ENCODE peak calls at places on chromosomes 13 and 19, in nine cellular contexts. One of them, this sample, is unnamed.

GRCh38 chr13:21344662-21345176 is 114.4 kb downstream of the ZDHHC20 start:
- DNase-seq in fibroblast of lung: no peak
- DNase-seq in cardiac muscle cell: no peak
- DNase-seq in AG09319: no peak
- DNase-seq in suprapubic skin: no peak
- DNase-seq in neural progenitor cell: no peak
- DNase-seq in HL-60: peak
- DNase-seq in foreskin fibroblast: no peak
- DNase-seq in CD4-positive, alpha-beta T cell: no peak
- DNase-seq in this sample: no peak

GRCh38 chr19:16514383-16515019 is 18.3 kb downstream of the C19orf44 start:
- DNase-seq in foreskin fibroblast: no peak
- DNase-seq in suprapubic skin: no peak
- DNase-seq in fibroblast of lung: no peak
- DNase-seq in AG09319: no peak
- DNase-seq in HL-60: no peak
- DNase-seq in cardiac muscle cell: no peak
- DNase-seq in neural progenitor cell: no peak
- DNase-seq in CD4-positive, alpha-beta T cell: no peak
- DNase-seq in this sample: no peak

GRCh38 chr19:14686411-14686810 is 3.4 kb upstream of the ZNF333 start:
- DNase-seq in AG09319: no peak
- DNase-seq in HL-60: peak
- DNase-seq in CD4-positive, alpha-beta T cell: no peak
- DNase-seq in foreskin fibroblast: peak
- DNase-seq in cardiac muscle cell: peak
- DNase-seq in neural progenitor cell: peak
- DNase-seq in fibroblast of lung: no peak
- DNase-seq in suprapubic skin: no peak
- DNase-seq in this sample: no peak

GRCh38 chr13:36224730-36225129 is 10.4 kb upstream of the SOHLH2 start:
- DNase-seq in neural progenitor cell: no peak
- DNase-seq in HL-60: no peak
- DNase-seq in cardiac muscle cell: no peak
- DNase-seq in fibroblast of lung: no peak
- DNase-seq in AG09319: no peak
- DNase-seq in CD4-positive, alpha-beta T cell: no peak
- DNase-seq in foreskin fibroblast: no peak
- DNase-seq in suprapubic skin: no peak
- DNase-seq in this sample: no peak

GRCh38 chr13:100398360-100398759 is 190.2 kb downstream of the GGACT start:
- DNase-seq in HL-60: no peak
- DNase-seq in neural progenitor cell: no peak
- DNase-seq in foreskin fibroblast: no peak
- DNase-seq in CD4-positive, alpha-beta T cell: no peak
- DNase-seq in suprapubic skin: no peak
- DNase-seq in fibroblast of lung: no peak
- DNase-seq in cardiac muscle cell: no peak
- DNase-seq in AG09319: no peak
- DNase-seq in this sample: no peak

GRCh38 chr13:48457578-48458242 is 44.8 kb upstream of the LPAR6 start:
- DNase-seq in fibroblast of lung: no peak
- DNase-seq in AG09319: no peak
- DNase-seq in suprapubic skin: no peak
- DNase-seq in neural progenitor cell: no peak
- DNase-seq in HL-60: no peak
- DNase-seq in foreskin fibroblast: no peak
- DNase-seq in CD4-positive, alpha-beta T cell: no peak
- DNase-seq in cardiac muscle cell: no peak
- DNase-seq in this sample: no peak

GRCh38 chr19:48959341-48960239 is 4.9 kb downstream of the BAX start:
- DNase-seq in AG09319: no peak
- DNase-seq in CD4-positive, alpha-beta T cell: no peak
- DNase-seq in fibroblast of lung: no peak
- DNase-seq in foreskin fibroblast: no peak
- DNase-seq in cardiac muscle cell: no peak
- DNase-seq in suprapubic skin: no peak
- DNase-seq in neural progenitor cell: no peak
- DNase-seq in HL-60: peak
- DNase-seq in this sample: no peak

GRCh38 chr19:48501446-48501960 is 10.1 kb downstream of the LMTK3 start:
- DNase-seq in AG09319: no peak
- DNase-seq in suprapubic skin: no peak
- DNase-seq in neural progenitor cell: peak
- DNase-seq in HL-60: peak
- DNase-seq in fibroblast of lung: no peak
- DNase-seq in CD4-positive, alpha-beta T cell: peak
- DNase-seq in foreskin fibroblast: no peak
- DNase-seq in cardiac muscle cell: no peak
- DNase-seq in this sample: no peak

GRCh38 chr19:31408460-31409124 is 59.4 kb upstream of the TSHZ3 start:
- DNase-seq in foreskin fibroblast: peak
- DNase-seq in HL-60: peak
- DNase-seq in fibroblast of lung: peak
- DNase-seq in suprapubic skin: no peak
- DNase-seq in AG09319: peak
- DNase-seq in neural progenitor cell: no peak
- DNase-seq in cardiac muscle cell: no peak
- DNase-seq in CD4-positive, alpha-beta T cell: no peak
- DNase-seq in this sample: no peak

GRCh38 chr19:9309974-9310446 is 372 bp upstream of the ZNF699 start:
- DNase-seq in CD4-positive, alpha-beta T cell: no peak
- DNase-seq in cardiac muscle cell: peak
- DNase-seq in fibroblast of lung: no peak
- DNase-seq in suprapubic skin: peak
- DNase-seq in AG09319: peak
- DNase-seq in HL-60: no peak
- DNase-seq in neural progenitor cell: peak
- DNase-seq in foreskin fibroblast: peak
- DNase-seq in this sample: no peak

GRCh38 chr19:7550987-7551761 is 15.7 kb downstream of the PNPLA6 start:
- DNase-seq in neural progenitor cell: peak
- DNase-seq in fibroblast of lung: peak
- DNase-seq in cardiac muscle cell: peak
- DNase-seq in CD4-positive, alpha-beta T cell: no peak
- DNase-seq in HL-60: no peak
- DNase-seq in suprapubic skin: no peak
- DNase-seq in AG09319: no peak
- DNase-seq in foreskin fibroblast: peak
- DNase-seq in this sample: peak

GRCh38 chr19:55091955-55092354 is 16.3 kb downstream of the EPS8L1 start:
- DNase-seq in HL-60: no peak
- DNase-seq in neural progenitor cell: peak
- DNase-seq in fibroblast of lung: no peak
- DNase-seq in cardiac muscle cell: no peak
- DNase-seq in AG09319: no peak
- DNase-seq in suprapubic skin: peak
- DNase-seq in CD4-positive, alpha-beta T cell: no peak
- DNase-seq in foreskin fibroblast: no peak
- DNase-seq in this sample: peak

GRCh38 chr13:51525567-51526165 is 58.6 kb upstream of the WDFY2 start:
- DNase-seq in foreskin fibroblast: peak
- DNase-seq in suprapubic skin: no peak
- DNase-seq in cardiac muscle cell: no peak
- DNase-seq in CD4-positive, alpha-beta T cell: no peak
- DNase-seq in AG09319: no peak
- DNase-seq in fibroblast of lung: peak
- DNase-seq in HL-60: no peak
- DNase-seq in neural progenitor cell: no peak
- DNase-seq in this sample: no peak

GRCh38 chr13:40589285-40590109 is 76.9 kb downstream of the FOXO1 start:
- DNase-seq in CD4-positive, alpha-beta T cell: no peak
- DNase-seq in AG09319: no peak
- DNase-seq in foreskin fibroblast: peak
- DNase-seq in cardiac muscle cell: peak
- DNase-seq in HL-60: peak
- DNase-seq in neural progenitor cell: peak
- DNase-seq in fibroblast of lung: peak
- DNase-seq in suprapubic skin: no peak
- DNase-seq in this sample: peak

GRCh38 chr13:111093136-111093535 is 22.0 kb upstream of the ARHGEF7 start:
- DNase-seq in AG09319: no peak
- DNase-seq in CD4-positive, alpha-beta T cell: no peak
- DNase-seq in neural progenitor cell: no peak
- DNase-seq in foreskin fibroblast: no peak
- DNase-seq in suprapubic skin: no peak
- DNase-seq in HL-60: no peak
- DNase-seq in cardiac muscle cell: no peak
- DNase-seq in fibroblast of lung: no peak
- DNase-seq in this sample: no peak

GRCh38 chr13:111092685-111093084 is 22.4 kb upstream of the ARHGEF7 start:
- DNase-seq in CD4-positive, alpha-beta T cell: no peak
- DNase-seq in HL-60: no peak
- DNase-seq in cardiac muscle cell: no peak
- DNase-seq in fibroblast of lung: no peak
- DNase-seq in suprapubic skin: no peak
- DNase-seq in AG09319: no peak
- DNase-seq in neural progenitor cell: no peak
- DNase-seq in foreskin fibroblast: no peak
- DNase-seq in this sample: no peak

GRCh38 chr13:111095911-111096501 is 19.1 kb upstream of the ARHGEF7 start:
- DNase-seq in AG09319: no peak
- DNase-seq in foreskin fibroblast: no peak
- DNase-seq in fibroblast of lung: no peak
- DNase-seq in HL-60: no peak
- DNase-seq in neural progenitor cell: no peak
- DNase-seq in cardiac muscle cell: no peak
- DNase-seq in suprapubic skin: no peak
- DNase-seq in CD4-positive, alpha-beta T cell: no peak
- DNase-seq in this sample: no peak

GRCh38 chr13:111095031-111095840 is 19.9 kb upstream of the ARHGEF7 start:
- DNase-seq in fibroblast of lung: no peak
- DNase-seq in cardiac muscle cell: no peak
- DNase-seq in HL-60: no peak
- DNase-seq in foreskin fibroblast: no peak
- DNase-seq in suprapubic skin: no peak
- DNase-seq in CD4-positive, alpha-beta T cell: no peak
- DNase-seq in AG09319: no peak
- DNase-seq in neural progenitor cell: no peak
- DNase-seq in this sample: no peak

DNA sequence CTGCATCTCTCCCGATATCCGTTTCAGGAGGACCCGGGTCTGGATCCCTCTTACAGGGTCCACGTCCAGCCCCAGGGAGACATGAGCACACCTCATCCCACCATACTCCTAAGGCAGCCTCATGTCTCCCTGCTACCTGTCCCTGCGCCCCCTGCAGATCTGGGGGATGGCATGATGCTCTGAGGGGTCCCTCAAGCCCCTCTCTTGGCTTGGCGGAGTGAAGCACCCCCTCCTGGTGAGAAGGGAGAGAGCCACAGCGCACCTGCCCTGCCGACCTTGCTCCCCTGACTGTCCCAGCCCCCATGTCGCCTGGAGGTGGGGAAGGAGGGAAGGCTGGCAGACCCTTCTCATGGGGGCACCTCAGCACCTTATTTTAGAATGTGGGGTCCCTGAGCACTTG is 21.5 kb upstream of the ARHGEF7 start:
- DNase-seq in CD4-positive, alpha-beta T cell: no peak
- DNase-seq in fibroblast of lung: no peak
- DNase-seq in suprapubic skin: no peak
- DNase-seq in cardiac muscle cell: no peak
- DNase-seq in foreskin fibroblast: no peak
- DNase-seq in AG09319: no peak
- DNase-seq in neural progenitor cell: no peak
- DNase-seq in HL-60: no peak
- DNase-seq in this sample: no peak
- TF ChIP-seq CTCF in CD4-positive, alpha-beta T cell: no peak
- TF ChIP-seq CTCF in fibroblast of lung: no peak
- TF ChIP-seq CTCF in suprapubic skin: no peak
- TF ChIP-seq CTCF in cardiac muscle cell: no peak
- TF ChIP-seq CTCF in foreskin fibroblast: no peak
- TF ChIP-seq CTCF in AG09319: no peak
- TF ChIP-seq CTCF in neural progenitor cell: no peak
- TF ChIP-seq CTCF in HL-60: no peak
- TF ChIP-seq CTCF in this sample: no peak

GRCh38 chr19:2478324-2478755 is 2.4 kb downstream of the GADD45B start:
- DNase-seq in foreskin fibroblast: peak
- DNase-seq in cardiac muscle cell: peak
- DNase-seq in AG09319: no peak
- DNase-seq in suprapubic skin: peak
- DNase-seq in neural progenitor cell: peak
- DNase-seq in HL-60: peak
- DNase-seq in CD4-positive, alpha-beta T cell: peak
- DNase-seq in fibroblast of lung: peak
- DNase-seq in this sample: no peak
- TF ChIP-seq CTCF in foreskin fibroblast: no peak
- TF ChIP-seq CTCF in cardiac muscle cell: peak
- TF ChIP-seq CTCF in AG09319: peak
- TF ChIP-seq CTCF in suprapubic skin: peak
- TF ChIP-seq CTCF in neural progenitor cell: peak
- TF ChIP-seq CTCF in HL-60: no peak
- TF ChIP-seq CTCF in CD4-positive, alpha-beta T cell: no peak
- TF ChIP-seq CTCF in fibroblast of lung: peak
- TF ChIP-seq CTCF in this sample: no peak

GRCh38 chr13:112751617-112752016 is 61.8 kb downstream of the ATP11A start:
- DNase-seq in CD4-positive, alpha-beta T cell: no peak
- DNase-seq in HL-60: no peak
- DNase-seq in neural progenitor cell: no peak
- DNase-seq in cardiac muscle cell: no peak
- DNase-seq in foreskin fibroblast: no peak
- DNase-seq in AG09319: no peak
- DNase-seq in suprapubic skin: no peak
- DNase-seq in fibroblast of lung: no peak
- DNase-seq in this sample: no peak

GRCh38 chr13:112754281-112755025 is 64.6 kb downstream of the ATP11A start:
- DNase-seq in cardiac muscle cell: no peak
- DNase-seq in suprapubic skin: no peak
- DNase-seq in neural progenitor cell: no peak
- DNase-seq in CD4-positive, alpha-beta T cell: no peak
- DNase-seq in AG09319: no peak
- DNase-seq in HL-60: no peak
- DNase-seq in foreskin fibroblast: no peak
- DNase-seq in fibroblast of lung: no peak
- DNase-seq in this sample: no peak

GRCh38 chr13:112752211-112752610 is 62.4 kb downstream of the ATP11A start:
- DNase-seq in cardiac muscle cell: no peak
- DNase-seq in neural progenitor cell: no peak
- DNase-seq in suprapubic skin: no peak
- DNase-seq in fibroblast of lung: no peak
- DNase-seq in AG09319: no peak
- DNase-seq in CD4-positive, alpha-beta T cell: no peak
- DNase-seq in foreskin fibroblast: no peak
- DNase-seq in HL-60: no peak
- DNase-seq in this sample: no peak

GRCh38 chr13:112753868-112754267 is 64.0 kb downstream of the ATP11A start:
- DNase-seq in foreskin fibroblast: no peak
- DNase-seq in HL-60: no peak
- DNase-seq in fibroblast of lung: no peak
- DNase-seq in suprapubic skin: no peak
- DNase-seq in CD4-positive, alpha-beta T cell: no peak
- DNase-seq in AG09319: no peak
- DNase-seq in neural progenitor cell: no peak
- DNase-seq in cardiac muscle cell: no peak
- DNase-seq in this sample: no peak

GRCh38 chr13:112752711-112753541 is 63.1 kb downstream of the ATP11A start:
- DNase-seq in HL-60: no peak
- DNase-seq in fibroblast of lung: peak
- DNase-seq in AG09319: no peak
- DNase-seq in CD4-positive, alpha-beta T cell: no peak
- DNase-seq in cardiac muscle cell: no peak
- DNase-seq in foreskin fibroblast: no peak
- DNase-seq in suprapubic skin: no peak
- DNase-seq in neural progenitor cell: no peak
- DNase-seq in this sample: no peak
- TF ChIP-seq CTCF in HL-60: no peak
- TF ChIP-seq CTCF in fibroblast of lung: no peak
- TF ChIP-seq CTCF in AG09319: no peak
- TF ChIP-seq CTCF in CD4-positive, alpha-beta T cell: no peak
- TF ChIP-seq CTCF in cardiac muscle cell: no peak
- TF ChIP-seq CTCF in foreskin fibroblast: no peak
- TF ChIP-seq CTCF in suprapubic skin: no peak
- TF ChIP-seq CTCF in neural progenitor cell: no peak
- TF ChIP-seq CTCF in this sample: no peak

GRCh38 chr13:71979616-71980015 is 112.6 kb upstream of the DACH1 start:
- DNase-seq in AG09319: no peak
- DNase-seq in fibroblast of lung: peak
- DNase-seq in CD4-positive, alpha-beta T cell: no peak
- DNase-seq in suprapubic skin: no peak
- DNase-seq in foreskin fibroblast: peak
- DNase-seq in HL-60: no peak
- DNase-seq in neural progenitor cell: peak
- DNase-seq in cardiac muscle cell: peak
- DNase-seq in this sample: no peak
- TF ChIP-seq CTCF in AG09319: peak
- TF ChIP-seq CTCF in fibroblast of lung: peak
- TF ChIP-seq CTCF in CD4-positive, alpha-beta T cell: no peak
- TF ChIP-seq CTCF in suprapubic skin: no peak
- TF ChIP-seq CTCF in foreskin fibroblast: no peak
- TF ChIP-seq CTCF in HL-60: no peak
- TF ChIP-seq CTCF in neural progenitor cell: peak
- TF ChIP-seq CTCF in cardiac muscle cell: no peak
- TF ChIP-seq CTCF in this sample: no peak